ENCODE peak calls at places on chromosome 17, in seven cellular contexts. N, O, Q, B, Z, R and D are unnamed samples.

GRCh38 chr17:8151641-8152111 is 528 bp downstream of the PER1 start:
- DNase-seq in N (peak), Q (no peak), Z (no peak), R (peak), O (no peak), B (no peak), D (no peak)

GRCh38 chr17:64785050-64785449 is 122.9 kb upstream of the SMURF2 start:
- DNase-seq in B (no peak), Z (no peak), Q (no peak), R (no peak), N (no peak), O (no peak), D (no peak)

GRCh38 chr17:35948092-35948491 is 4.6 kb upstream of the LYZL6 start:
- DNase-seq in B (no peak), Q (no peak), Z (no peak), R (no peak), N (no peak), O (no peak), D (no peak)

GRCh38 chr17:28317965-28318758 is 838 bp upstream of the TMEM97 start:
- DNase-seq in B (no peak), Z (no peak), Q (no peak), O (no peak), N (no peak), R (no peak), D (no peak)

GRCh38 chr17:18159551-18160120 is 24.0 kb upstream of the ALKBH5 start:
- DNase-seq in O (no peak), B (no peak), R (no peak), Q (no peak), N (peak), Z (no peak), D (no peak)

GRCh38 chr17:31061678-31062077 is 33.1 kb upstream of the NF1 start:
- DNase-seq in N (peak), R (no peak), Z (no peak), B (no peak), Q (no peak), O (no peak), D (no peak)

GRCh38 chr17:527247-527646 is 174.6 kb upstream of the RPH3AL start:
- DNase-seq in Z (no peak), B (no peak), Q (no peak), O (no peak), R (no peak), N (no peak), D (no peak)

GRCh38 chr17:40094874-40095273 is 5.5 kb downstream of the NR1D1 start:
- DNase-seq in Q (no peak), R (no peak), Z (no peak), N (no peak), O (no peak), B (no peak), D (no peak)

GRCh38 chr17:43928606-43929005 is 13.7 kb downstream of the PPY start:
- DNase-seq in Q (no peak), O (no peak), Z (no peak), N (no peak), R (no peak), B (no peak), D (no peak)

GRCh38 chr17:43556292-43556691 is 10.2 kb upstream of the ETV4 start:
- DNase-seq in O (no peak), R (peak), N (peak), B (no peak), Q (no peak), Z (no peak), D (no peak)

GRCh38 chr17:73393962-73394361 is 82.2 kb upstream of the CDC42EP4 start:
- DNase-seq in B (no peak), N (peak), R (no peak), Q (no peak), Z (no peak), O (no peak), D (no peak)

GRCh38 chr17:76544916-76545365 is 5.1 kb downstream of the PRCD start:
- DNase-seq in B (no peak), N (no peak), Z (no peak), O (no peak), R (no peak), Q (no peak), D (no peak)